ENCODE peak calls at places on chromosome 10, in ten cellular contexts. H is chondrocyte, R is neural crest cell, T is PC-3, Z is HL-60, N is coronary artery, S is lower leg skin, E is heart right ventricle, A is tibial artery, V is progenitor cell of endocrine pancreas. K is an unnamed sample.

GRCh38 chr10:21285742-21286311 is 239.7 kb downstream of the SKIDA1 start:
- DNase-seq in H (no peak), R (no peak), T (peak), Z (no peak), N (no peak), S (no peak), E (no peak), A (no peak), V (no peak), K (no peak)

GRCh38 chr10:128098631-128099030 is 27.6 kb downstream of the MKI67 start:
- DNase-seq in H (no peak), R (no peak), T (no peak), Z (no peak), N (no peak), S (peak), E (no peak), A (no peak), V (no peak), K (no peak)

GRCh38 chr10:75853085-75853484 is 421.7 kb downstream of the LRMDA start:
- DNase-seq in H (no peak), R (no peak), T (peak), Z (no peak), N (no peak), S (no peak), E (no peak), A (no peak), V (no peak), K (no peak)

GRCh38 chr10:4283841-4284610 is 499.0 kb upstream of the KLF6 start:
- DNase-seq in H (no peak), R (no peak), T (no peak), Z (no peak), N (peak), S (peak), E (peak), A (peak), V (no peak), K (no peak)

GRCh38 chr10:14580933-14581332 is 193.8 kb downstream of the FAM107B start:
- DNase-seq in H (no peak), R (no peak), T (no peak), Z (no peak), N (no peak), S (peak), E (no peak), A (no peak), V (no peak), K (no peak)

GRCh38 chr10:69409968-69410367 is 6.8 kb downstream of the TACR2 start:
- DNase-seq in H (peak), R (no peak), T (no peak), Z (peak), N (no peak), S (no peak), E (peak), A (peak), V (no peak), K (no peak)

GRCh38 chr10:66678521-66678920 is 247.3 kb upstream of the LRRTM3 start:
- DNase-seq in H (no peak), R (no peak), T (peak), Z (no peak), N (no peak), S (no peak), E (no peak), A (no peak), V (no peak), K (peak)

GRCh38 chr10:132489053-132489703 is 48.4 kb upstream of the INPP5A start:
- DNase-seq in H (peak), R (no peak), T (no peak), Z (no peak), N (no peak), S (no peak), E (no peak), A (peak), V (no peak), K (peak)

GRCh38 chr10:58268454-58268945 is 462 bp upstream of the CISD1 start:
- DNase-seq in H (no peak), R (no peak), T (no peak), Z (no peak), N (no peak), S (no peak), E (no peak), A (no peak), V (no peak), K (no peak)

GRCh38 chr10:5299950-5300349 is 64.8 kb upstream of the UCN3 start:
- DNase-seq in H (no peak), R (no peak), T (no peak), Z (no peak), N (no peak), S (no peak), E (no peak), A (no peak), V (no peak), K (no peak)

GRCh38 chr10:99742240-99742639 is 10.2 kb downstream of the CUTC start:
- DNase-seq in H (no peak), R (no peak), T (no peak), Z (no peak), N (no peak), S (no peak), E (no peak), A (no peak), V (no peak), K (no peak)

GRCh38 chr10:127293640-127294039 is 97.2 kb upstream of the INSYN2A start:
- DNase-seq in H (no peak), R (no peak), T (no peak), Z (no peak), N (peak), S (no peak), E (no peak), A (no peak), V (no peak), K (no peak)

GRCh38 chr10:3433131-3433530 is 260.5 kb upstream of the PITRM1 start:
- DNase-seq in H (no peak), R (no peak), T (no peak), Z (no peak), N (no peak), S (no peak), E (no peak), A (no peak), V (no peak), K (no peak)

GRCh38 chr10:103295391-103296044 is 18.6 kb downstream of the INA start:
- DNase-seq in H (no peak), R (no peak), T (peak), Z (no peak), N (no peak), S (no peak), E (no peak), A (no peak), V (no peak), K (peak)

GRCh38 chr10:58697691-58698090 is 185.0 kb downstream of the BICC1 start:
- DNase-seq in H (no peak), R (no peak), T (no peak), Z (no peak), N (no peak), S (no peak), E (no peak), A (no peak), V (no peak), K (no peak)

GRCh38 chr10:101228682-101229274 is 485 bp downstream of the LBX1 start:
- DNase-seq in H (no peak), R (no peak), T (no peak), Z (no peak), N (no peak), S (no peak), E (no peak), A (no peak), V (no peak), K (no peak)

GRCh38 chr10:116892873-116893685 is 43.8 kb downstream of the ENO4 start:
- DNase-seq in H (no peak), R (no peak), T (peak), Z (no peak), N (no peak), S (no peak), E (no peak), A (no peak), V (no peak), K (no peak)

GRCh38 chr10:128429835-128430513 is 303.8 kb upstream of the MKI67 start:
- DNase-seq in H (no peak), R (no peak), T (no peak), Z (no peak), N (no peak), S (no peak), E (no peak), A (no peak), V (no peak), K (no peak)

DNA sequence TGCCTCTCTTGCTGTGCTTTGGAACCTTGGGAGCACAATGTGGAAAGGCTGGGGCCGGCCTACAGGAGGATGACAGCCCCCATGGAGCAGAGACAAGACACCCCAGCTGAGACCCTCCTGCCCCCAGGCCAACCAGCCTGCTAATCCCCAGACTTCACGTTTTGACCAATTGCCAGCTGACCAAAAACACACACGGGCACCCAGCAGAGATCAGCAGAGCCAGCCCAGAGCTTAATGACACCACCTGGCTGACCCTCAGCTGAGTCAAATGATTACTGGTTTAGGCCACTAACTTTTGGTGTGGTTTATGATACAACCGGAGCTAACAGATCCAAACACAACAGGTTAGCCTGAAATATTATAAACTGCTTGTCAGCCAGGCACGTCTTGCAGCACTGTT is 111.2 kb upstream of the KIF5B start:
- DNase-seq in H (no peak), R (no peak), T (no peak), Z (no peak), N (no peak), S (no peak), E (no peak), A (no peak), V (no peak), K (no peak)
- TF ChIP-seq CTCF in H (no peak), R (no peak), T (no peak), Z (no peak), N (no peak), S (no peak), E (no peak), A (no peak), V (no peak), K (no peak)

DNA sequence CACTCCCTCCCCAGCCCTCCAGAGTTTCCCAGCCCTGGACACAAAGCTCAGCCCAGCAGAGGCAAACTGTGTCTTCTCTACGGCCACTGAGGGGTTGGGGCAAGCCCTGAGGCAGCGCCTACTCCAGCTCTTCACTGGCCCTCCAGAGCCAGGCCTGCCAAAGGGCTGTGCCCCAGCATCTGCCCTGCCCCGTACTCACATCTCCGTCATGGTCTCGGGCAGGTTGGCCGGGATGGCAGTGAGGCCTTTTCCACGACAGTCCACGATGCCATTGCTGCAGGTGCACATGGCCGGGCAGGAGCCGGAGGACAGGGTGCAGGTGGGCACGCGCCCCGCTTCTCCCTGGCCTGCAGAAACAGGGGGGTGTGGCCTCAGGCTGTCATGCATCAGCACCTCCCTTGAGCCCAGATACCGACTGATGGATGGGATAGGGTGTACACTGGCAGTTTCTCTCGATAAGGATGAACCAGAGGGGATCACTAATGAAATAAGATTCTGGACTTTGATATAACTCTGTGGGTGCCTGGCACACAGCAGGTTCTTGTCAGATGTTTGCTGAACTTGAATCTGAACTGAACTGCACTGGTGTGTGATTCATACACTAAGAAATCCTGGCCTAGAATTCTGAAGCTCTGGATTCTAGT is 125.2 kb downstream of the SLIT1 start:
- DNase-seq in H (no peak), R (no peak), T (no peak), Z (no peak), N (no peak), S (no peak), E (no peak), A (no peak), V (no peak), K (no peak)
- TF ChIP-seq CTCF in H (no peak), R (no peak), T (no peak), Z (no peak), N (no peak), S (no peak), E (no peak), A (no peak), V (no peak), K (no peak)

DNA sequence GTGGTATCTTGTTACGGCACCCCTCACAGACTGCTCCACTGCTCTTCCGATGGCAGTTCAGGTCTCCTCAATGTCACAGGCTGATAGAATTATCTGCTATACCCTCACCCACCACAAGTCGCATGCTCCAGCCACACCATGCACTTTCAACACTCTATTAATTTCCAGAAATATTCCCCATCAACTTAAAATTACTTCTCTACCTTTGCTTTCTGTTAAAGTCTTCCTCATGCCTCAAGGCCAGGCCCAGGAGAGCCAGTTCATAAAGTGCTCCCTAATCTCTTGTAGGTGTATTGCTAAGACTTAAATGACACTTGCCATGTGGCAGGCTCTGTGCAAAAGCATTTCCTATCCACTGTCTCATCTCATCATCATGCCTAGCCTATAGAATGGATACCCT is 105.9 kb upstream of the ARID5B start:
- DNase-seq in H (no peak), R (no peak), T (peak), Z (no peak), N (no peak), S (no peak), E (no peak), A (no peak), V (no peak), K (no peak)
- TF ChIP-seq CTCF in H (no peak), R (peak), T (peak), Z (no peak), N (no peak), S (no peak), E (no peak), A (no peak), V (peak), K (no peak)

GRCh38 chr10:130351466-130352290 is 215.5 kb downstream of the GLRX3 start:
- DNase-seq in H (peak), R (no peak), T (no peak), Z (no peak), N (peak), S (peak), E (no peak), A (no peak), V (no peak), K (no peak)

GRCh38 chr10:130352291-130352645 is 216.1 kb downstream of the GLRX3 start:
- DNase-seq in H (peak), R (no peak), T (no peak), Z (no peak), N (no peak), S (peak), E (no peak), A (no peak), V (no peak), K (no peak)

GRCh38 chr10:130353928-130354327 is 217.7 kb downstream of the GLRX3 start:
- DNase-seq in H (no peak), R (no peak), T (no peak), Z (no peak), N (no peak), S (no peak), E (no peak), A (no peak), V (no peak), K (no peak)

GRCh38 chr10:130354555-130354954 is 218.4 kb downstream of the GLRX3 start:
- DNase-seq in H (peak), R (no peak), T (no peak), Z (no peak), N (no peak), S (peak), E (no peak), A (no peak), V (no peak), K (no peak)

GRCh38 chr10:130350996-130351395 is 214.8 kb downstream of the GLRX3 start:
- DNase-seq in H (peak), R (no peak), T (no peak), Z (no peak), N (peak), S (peak), E (no peak), A (no peak), V (no peak), K (no peak)
- TF ChIP-seq CTCF in H (no peak), R (no peak), T (no peak), Z (no peak), N (no peak), S (no peak), E (no peak), A (no peak), V (no peak), K (no peak)

GRCh38 chr10:26738354-26738753 is 40.9 kb downstream of the PDSS1 start:
- DNase-seq in H (no peak), R (no peak), T (no peak), Z (no peak), N (no peak), S (no peak), E (no peak), A (no peak), V (no peak), K (no peak)
- TF ChIP-seq CTCF in H (no peak), R (no peak), T (no peak), Z (no peak), N (no peak), S (no peak), E (no peak), A (no peak), V (no peak), K (no peak)

DNA sequence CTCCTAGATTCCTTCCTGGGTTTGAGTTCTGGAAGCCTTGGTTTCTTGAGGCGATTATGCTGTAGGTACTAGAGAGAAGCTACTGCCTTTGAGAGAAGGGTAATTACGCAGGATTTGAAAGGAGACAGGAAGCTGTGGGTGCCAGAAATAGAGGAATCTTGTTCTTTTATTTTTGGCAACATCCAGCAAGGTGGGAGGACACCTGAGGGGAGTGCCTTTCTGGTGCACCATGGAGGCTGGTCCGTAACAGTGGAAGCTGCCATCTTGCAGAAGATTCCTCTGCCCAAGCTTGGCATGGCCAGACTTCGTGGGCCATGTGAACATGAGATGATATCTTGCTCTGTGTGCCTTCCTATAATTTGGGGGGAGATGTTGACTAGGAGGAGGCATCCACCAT is 98.0 kb downstream of the PFKFB3 start:
- DNase-seq in H (no peak), R (no peak), T (no peak), Z (no peak), N (no peak), S (peak), E (no peak), A (no peak), V (no peak), K (no peak)
- TF ChIP-seq CTCF in H (no peak), R (no peak), T (no peak), Z (no peak), N (no peak), S (no peak), E (no peak), A (no peak), V (no peak), K (no peak)